ENCODE peak calls at places on chromosomes 5 and 9, in nine cellular contexts. W is gastrocnemius medialis, L is heart left ventricle, G is A549, F is PC-3, N is spleen, Q is GM23248, J is uterus, Z is tibial artery. P is an unnamed sample.

GRCh38 chr9:130630091-130630450 is 34.3 kb upstream of the PRDM12 start:
- DNase-seq in J (no peak), W (no peak), L (no peak), Z (no peak), G (no peak), N (peak; percentile 45), F (no peak), Q (no peak), P (no peak)

GRCh38 chr5:125484272-125485002 is 738.0 kb upstream of the ZNF608 start:
- DNase-seq in L (peak; percentile 64), J (peak; percentile 82), Z (peak; percentile 92), G (peak; percentile 23), N (no peak), Q (peak; percentile 82), W (peak; percentile 84), F (peak; percentile 76), P (peak; percentile 95)

GRCh38 chr5:35478856-35479682 is 138.6 kb upstream of the SPEF2 start:
- DNase-seq in L (no peak), Q (peak; percentile 72), J (no peak), N (no peak), G (no peak), F (peak; percentile 36), Z (no peak), W (no peak), P (no peak)

GRCh38 chr5:77431286-77431685 is 60.8 kb downstream of the WDR41 start:
- DNase-seq in Q (peak; percentile 48), G (no peak), Z (no peak), L (no peak), J (no peak), W (no peak), F (peak; percentile 85), N (no peak), P (no peak)

GRCh38 chr5:137190441-137190840 is 308.7 kb downstream of the SPOCK1 start:
- DNase-seq in W (no peak), G (no peak), Q (peak; percentile 73), L (no peak), N (no peak), Z (no peak), J (no peak), F (peak; percentile 77), P (no peak)

GRCh38 chr9:92990461-92990860 is 43.1 kb downstream of the FGD3 start:
- DNase-seq in L (no peak), Q (no peak), J (no peak), G (no peak), F (no peak), W (no peak), N (no peak), Z (no peak), P (no peak)

GRCh38 chr9:107749787-107750444 is 260.3 kb upstream of the KLF4 start:
- DNase-seq in L (peak; percentile 85), G (peak; percentile 56), Z (peak; percentile 97), N (peak; percentile 88), J (peak; percentile 94), F (peak; percentile 84), Q (peak; percentile 97), W (peak; percentile 90), P (peak; percentile 96)

GRCh38 chr5:163730206-163730782 is 224.9 kb downstream of the MAT2B start:
- DNase-seq in L (no peak), Q (no peak), Z (no peak), F (no peak), N (no peak), G (no peak), J (no peak), W (no peak), P (no peak)

GRCh38 chr5:73531356-73531755 is 33.1 kb downstream of the BTF3 start:
- DNase-seq in Q (peak; percentile 58), J (no peak), F (no peak), Z (no peak), L (no peak), N (no peak), W (no peak), G (no peak), P (no peak)

GRCh38 chr9:33946779-33947535 is 101.7 kb downstream of the UBAP2 start:
- DNase-seq in L (no peak), Q (peak; percentile 97), G (no peak), N (no peak), Z (no peak), J (no peak), W (no peak), F (peak; percentile 83), P (no peak)

GRCh38 chr9:131282175-131282574 is 5.9 kb upstream of the FAM78A start:
- DNase-seq in L (no peak), W (no peak), F (no peak), J (no peak), Z (no peak), N (no peak), G (no peak), Q (no peak), P (no peak)

GRCh38 chr9:109905472-109905871 is 125.5 kb downstream of the PALM2AKAP2 start:
- DNase-seq in G (no peak), F (no peak), L (no peak), W (no peak), J (no peak), N (no peak), Z (no peak), Q (no peak), P (no peak)

GRCh38 chr5:133344266-133344665 is 268.1 kb downstream of the FSTL4 start:
- DNase-seq in J (no peak), F (no peak), Z (no peak), N (no peak), Q (no peak), W (no peak), L (no peak), G (no peak), P (no peak)

GRCh38 chr9:132590037-132590317 is 7.6 kb downstream of the BARHL1 start:
- DNase-seq in G (no peak), L (no peak), F (no peak), Q (no peak), N (no peak), Z (no peak), W (no peak), J (no peak), P (no peak)

GRCh38 chr5:174489233-174489632 is 235.1 kb upstream of the MSX2 start:
- DNase-seq in L (no peak), G (no peak), N (no peak), Q (no peak), F (peak; percentile 62), W (no peak), J (no peak), Z (no peak), P (no peak)

DNA sequence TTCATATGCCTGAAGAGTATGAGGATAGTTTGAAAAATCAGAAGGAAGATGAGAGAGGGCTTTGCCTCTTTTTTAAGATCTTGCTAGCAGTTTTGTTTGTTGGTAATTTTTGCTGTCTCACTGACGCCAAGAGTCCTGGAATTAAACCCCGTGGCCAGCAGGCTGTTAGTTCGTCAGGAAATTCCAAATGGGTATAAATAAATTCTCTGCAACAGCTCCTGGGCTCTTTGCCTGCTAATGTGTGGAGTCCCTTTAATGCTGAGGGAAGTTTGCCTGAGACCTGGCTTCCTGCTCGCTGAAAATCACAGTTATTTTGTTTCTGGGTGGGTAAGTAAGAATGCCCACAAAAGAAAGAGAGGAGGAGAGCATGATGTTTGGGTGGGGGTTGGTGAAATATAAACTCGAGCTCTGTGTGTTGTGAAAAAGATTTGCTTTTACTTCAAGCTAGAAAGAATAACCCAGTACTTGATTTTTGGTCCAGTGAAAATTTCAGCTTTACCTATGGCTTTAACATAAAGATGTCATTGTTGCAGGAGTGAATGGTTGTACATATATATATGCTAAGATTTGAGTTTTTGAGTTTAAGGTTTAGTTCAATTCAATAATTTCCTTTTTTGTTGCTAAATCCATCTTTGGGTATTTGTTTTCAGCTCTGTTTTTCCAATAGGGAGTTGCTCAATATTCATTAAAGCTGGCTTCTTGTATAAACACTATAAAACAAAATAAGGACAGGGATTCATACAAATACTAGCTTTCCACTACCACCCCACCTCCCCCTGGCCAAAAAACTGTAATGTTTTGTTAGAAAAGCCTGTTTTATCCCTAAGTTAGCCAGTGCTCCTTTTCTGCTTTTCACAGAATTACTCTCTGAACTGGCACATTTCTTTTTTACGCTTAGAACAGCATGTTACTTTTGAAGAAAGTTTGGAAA is 147.8 kb upstream of the DMRT1 start:
- DNase-seq in J (peak; percentile 84), W (peak; percentile 74), L (no peak), Q (peak; percentile 90), G (no peak), Z (peak; percentile 82), F (no peak), N (no peak), P (peak; percentile 93)
- H3K4me1 ChIP-seq in J (peaks cover 37% of the 10 kb centered on the region), W (peaks cover 70% of the 10 kb centered on the region), L (peaks cover 23% of the 10 kb centered on the region), Q (peaks cover 68% of the 10 kb centered on the region), G (peaks cover 63% of the 10 kb centered on the region), Z (peaks cover 78% of the 10 kb centered on the region), F (peaks cover 57% of the 10 kb centered on the region), N (peaks cover 8% of the 10 kb centered on the region), P (peaks cover 74% of the 10 kb centered on the region)

GRCh38 chr5:139473565-139473964 is 2.8 kb downstream of the SMIM33 start:
- DNase-seq in Z (no peak), L (no peak), J (no peak), F (no peak), G (no peak), N (no peak), W (no peak), Q (peak; percentile 58), P (no peak)
- H3K4me1 ChIP-seq in Z (no peaks in the 10 kb centered on the region), L (no peaks in the 10 kb centered on the region), J (no peaks in the 10 kb centered on the region), F (no peaks in the 10 kb centered on the region), G (no peaks in the 10 kb centered on the region), N (peaks cover 51% of the 10 kb centered on the region), W (peaks cover 24% of the 10 kb centered on the region), Q (peaks cover 11% of the 10 kb centered on the region), P (no peaks in the 10 kb centered on the region)

DNA sequence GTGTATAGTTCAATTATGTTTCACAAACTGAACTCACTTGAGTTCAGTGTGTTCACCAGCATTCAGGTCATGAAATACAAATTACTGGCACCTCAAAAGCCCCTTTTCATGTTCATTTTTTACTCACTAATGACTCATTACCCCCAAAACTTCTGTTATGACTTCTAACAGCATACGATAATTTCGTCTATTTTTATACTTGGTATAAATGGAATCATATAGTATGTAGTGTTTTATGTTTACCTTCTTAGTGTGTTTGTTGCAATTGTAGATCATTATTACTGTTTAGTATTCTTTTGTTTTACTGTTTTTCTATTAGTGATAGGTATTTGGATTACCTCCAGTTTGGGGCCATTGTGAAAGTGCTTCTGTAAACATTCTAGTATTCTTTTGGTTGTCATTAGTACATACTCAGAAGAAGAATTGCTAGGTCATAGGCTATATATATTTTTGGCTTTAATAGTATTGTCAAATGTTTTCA is 33.4 kb downstream of the DDX4 start:
- DNase-seq in Q (no peak), J (no peak), Z (no peak), F (no peak), N (no peak), G (no peak), L (no peak), W (no peak), P (no peak)
- H3K4me1 ChIP-seq in Q (no peaks in the 10 kb centered on the region), J (no peaks in the 10 kb centered on the region), Z (no peaks in the 10 kb centered on the region), F (no peaks in the 10 kb centered on the region), N (no peaks in the 10 kb centered on the region), G (peaks cover 10% of the 10 kb centered on the region), L (no peaks in the 10 kb centered on the region), W (peaks cover 5% of the 10 kb centered on the region), P (no peaks in the 10 kb centered on the region)

GRCh38 chr9:113153599-113153998 is 2.8 kb downstream of the SLC31A2 start:
- DNase-seq in N (no peak), G (no peak), L (no peak), W (no peak), F (no peak), Z (no peak), J (no peak), Q (no peak), P (no peak)
- H3K4me1 ChIP-seq in N (peaks cover 41% of the 10 kb centered on the region), G (peaks cover 3% of the 10 kb centered on the region), L (peaks cover 4% of the 10 kb centered on the region), W (peaks cover 47% of the 10 kb centered on the region), F (peaks cover 15% of the 10 kb centered on the region), Z (no peaks in the 10 kb centered on the region), J (no peaks in the 10 kb centered on the region), Q (peaks cover 21% of the 10 kb centered on the region), P (peaks cover 18% of the 10 kb centered on the region)